ENCODE peak calls at places on chromosomes 16 and 17, in five cellular contexts. C is cardiac muscle cell; F is substantia nigra; K is heart left ventricle; R is activated CD4-positive, alpha-beta T cell treated with anti-CD3 and anti-CD28 coated beads for 36 hours. B is an unnamed sample.

GRCh38 chr16:4591706-4592470 is 22.8 kb downstream of the UBALD1 start:
- DNase-seq in C (no peak), F (no peak), K (no peak), R (no peak), B (no peak)

GRCh38 chr17:67992541-67993152 is 3.6 kb downstream of the C17orf58 start:
- DNase-seq in C (peak), F (no peak), K (no peak), R (peak), B (no peak)

GRCh38 chr17:66383353-66383752 is 80.9 kb downstream of the PRKCA start:
- DNase-seq in C (peak), F (no peak), K (no peak), R (no peak), B (peak)

GRCh38 chr16:50351116-50351515 is 17.7 kb downstream of the BRD7 start:
- DNase-seq in C (no peak), F (no peak), K (no peak), R (no peak), B (no peak)

GRCh38 chr16:51818342-51818944 is 667.4 kb upstream of the SALL1 start:
- DNase-seq in C (peak), F (peak), K (peak), R (peak), B (peak)

GRCh38 chr17:37276475-37276874 is 99.3 kb upstream of the C17orf78 start:
- DNase-seq in C (no peak), F (no peak), K (no peak), R (no peak), B (no peak)

GRCh38 chr16:4944333-4945281 is 7.7 kb upstream of the PPL start:
- DNase-seq in C (peak), F (no peak), K (peak), R (no peak), B (peak)

GRCh38 chr16:69796285-69797118 is 34.4 kb downstream of the WWP2 start:
- DNase-seq in C (peak), F (peak), K (peak), R (peak), B (peak)

GRCh38 chr17:44004761-44005526 is 522 bp downstream of the NAGS start:
- DNase-seq in C (no peak), F (no peak), K (no peak), R (peak), B (no peak)

GRCh38 chr16:9463461-9463860 is 372.0 kb downstream of the HAPSTR1 start:
- DNase-seq in C (no peak), F (no peak), K (no peak), R (no peak), B (no peak)

GRCh38 chr17:66574123-66574522 is 260.8 kb upstream of the CACNG5 start:
- DNase-seq in C (no peak), F (no peak), K (no peak), R (no peak), B (no peak)

GRCh38 chr17:57384219-57384618 is 127.9 kb downstream of the MSI2 start:
- DNase-seq in C (no peak), F (no peak), K (no peak), R (no peak), B (no peak)

GRCh38 chr16:1923299-1924034 is 5.3 kb upstream of the HS3ST6 start:
- DNase-seq in C (peak), F (no peak), K (no peak), R (no peak), B (no peak)

GRCh38 chr16:11125936-11126335 is 130.1 kb downstream of the SOCS1 start:
- DNase-seq in C (no peak), F (no peak), K (no peak), R (no peak), B (no peak)

GRCh38 chr16:77833906-77834599 is 45.7 kb downstream of the VAT1L start:
- DNase-seq in C (peak), F (peak), K (no peak), R (no peak), B (no peak)

GRCh38 chr16:4900036-4900435 is 36.9 kb downstream of the PPL start:
- DNase-seq in C (peak), F (no peak), K (no peak), R (no peak), B (peak)

GRCh38 chr17:69434164-69434579 is 19.7 kb downstream of the MAP2K6 start:
- DNase-seq in C (peak), F (peak), K (no peak), R (no peak), B (no peak)

GRCh38 chr16:87647431-87648185 is 45.3 kb downstream of the JPH3 start:
- DNase-seq in C (no peak), F (no peak), K (no peak), R (no peak), B (no peak)

GRCh38 chr16:74071996-74072559 is 224.5 kb upstream of the PSMD7 start:
- DNase-seq in C (no peak), F (no peak), K (no peak), R (no peak), B (peak)

GRCh38 chr16:10906914-10907756 is 30.1 kb downstream of the CIITA start:
- DNase-seq in C (no peak), F (no peak), K (no peak), R (no peak), B (no peak)

GRCh38 chr17:82367724-82368524 is 3.6 kb upstream of the UTS2R start:
- DNase-seq in C (no peak), F (no peak), K (no peak), R (no peak), B (no peak)

GRCh38 chr16:21953541-21953902 is 361 bp downstream of the UQCRC2 start:
- DNase-seq in C (no peak), F (no peak), K (no peak), R (no peak), B (no peak)

GRCh38 chr17:37488009-37488604 is 1.6 kb upstream of the DUSP14 start:
- DNase-seq in C (peak), F (no peak), K (no peak), R (no peak), B (peak)

GRCh38 chr17:9350083-9350482 is 225.5 kb downstream of the STX8 start:
- DNase-seq in C (peak), F (no peak), K (no peak), R (peak), B (peak)

GRCh38 chr16:19833176-19833575 is 51.5 kb downstream of the GPRC5B start:
- DNase-seq in C (peak), F (no peak), K (no peak), R (no peak), B (no peak)

GRCh38 chr16:4410335-4411075 is 5.9 kb downstream of the CORO7 start:
- DNase-seq in C (peak), F (peak), K (no peak), R (no peak), B (peak)

GRCh38 chr17:83200231-83200699 is 120.9 kb downstream of the METRNL start:
- DNase-seq in C (no peak), F (no peak), K (peak), R (peak), B (peak)

GRCh38 chr17:70259400-70259799 is 90.1 kb downstream of the KCNJ2 start:
- DNase-seq in C (no peak), F (no peak), K (no peak), R (no peak), B (no peak)

GRCh38 chr17:64983708-64984107 is 64.4 kb upstream of the LRRC37A3 start:
- DNase-seq in C (no peak), F (no peak), K (no peak), R (no peak), B (no peak)

GRCh38 chr16:918741-919657 is 51.8 kb downstream of the LMF1 start:
- DNase-seq in C (no peak), F (no peak), K (no peak), R (no peak), B (no peak)